ENCODE peak calls at places on chromosome 19, in four cellular contexts. P is AG09319, X is HEK293T, E is putamen. Y is an unnamed sample.

GRCh38 chr19:7831452-7831851 is 1.4 kb downstream of the EVI5L start:
- DNase-seq in P (no peak), X (peak), E (no peak), Y (no peak)

GRCh38 chr19:5691930-5692784 is 2.1 kb downstream of the RPL36 start:
- DNase-seq in P (no peak), X (no peak), E (no peak), Y (no peak)

GRCh38 chr19:5319516-5319915 is 21.1 kb downstream of the PTPRS start:
- DNase-seq in P (no peak), X (no peak), E (no peak), Y (no peak)

GRCh38 chr19:47176071-47176626 is 45.5 kb downstream of the SAE1 start:
- DNase-seq in P (no peak), X (no peak), E (no peak), Y (no peak)

GRCh38 chr19:50204811-50205675 is 1.6 kb downstream of the MYH14 start:
- DNase-seq in P (no peak), X (no peak), E (no peak), Y (no peak)

GRCh38 chr19:18364826-18365528 is 21.0 kb upstream of the GDF15 start:
- DNase-seq in P (peak), X (peak), E (peak), Y (peak)

GRCh38 chr19:9986787-9987281 is 23.5 kb downstream of the COL5A3 start:
- DNase-seq in P (peak), X (no peak), E (peak), Y (no peak)

GRCh38 chr19:49472936-49473335 is 1.1 kb upstream of the FLT3LG start:
- DNase-seq in P (no peak), X (no peak), E (no peak), Y (no peak)

GRCh38 chr19:6865849-6866248 is 21.5 kb upstream of the ADGRE1 start:
- DNase-seq in P (no peak), X (no peak), E (no peak), Y (no peak)

GRCh38 chr19:34084396-34085145 is 87.7 kb upstream of the LSM14A start:
- DNase-seq in P (no peak), X (no peak), E (no peak), Y (no peak)

GRCh38 chr19:46494115-46494935 is 1.3 kb downstream of the PNMA8B start:
- DNase-seq in P (no peak), X (no peak), E (no peak), Y (no peak)

GRCh38 chr19:35029737-35030256 is 473 bp upstream of the SCN1B start:
- DNase-seq in P (no peak), X (peak), E (no peak), Y (no peak)

GRCh38 chr19:55369651-55370304 is 485 bp downstream of the IL11 start:
- DNase-seq in P (no peak), X (peak), E (no peak), Y (peak)

GRCh38 chr19:18172331-18173053 is 1.1 kb upstream of the IFI30 start:
- DNase-seq in P (no peak), X (no peak), E (no peak), Y (no peak)

GRCh38 chr19:34330116-34330515 is 34.9 kb upstream of the GPI start:
- DNase-seq in P (no peak), X (no peak), E (no peak), Y (no peak)

GRCh38 chr19:9329999-9330398 is 6.0 kb downstream of the ZNF559 start:
- DNase-seq in P (no peak), X (no peak), E (no peak), Y (no peak)

GRCh38 chr19:42229263-42229854 is 9.2 kb downstream of the ZNF526 start:
- DNase-seq in P (no peak), X (no peak), E (no peak), Y (no peak)

GRCh38 chr19:47005164-47005641 is 14.4 kb upstream of the NPAS1 start:
- DNase-seq in P (no peak), X (no peak), E (no peak), Y (no peak)

GRCh38 chr19:54105796-54106195 is 3.1 kb downstream of the NDUFA3 start:
- DNase-seq in P (no peak), X (no peak), E (no peak), Y (no peak)

GRCh38 chr19:48489608-48490216 is 20.5 kb downstream of the CYTH2 start:
- DNase-seq in P (no peak), X (peak), E (no peak), Y (no peak)

GRCh38 chr19:6752257-6753177 is 13.0 kb downstream of the TRIP10 start:
- DNase-seq in P (no peak), X (no peak), E (no peak), Y (no peak)

GRCh38 chr19:40530091-40530901 is 46.4 kb upstream of the SHKBP1 start:
- DNase-seq in P (no peak), X (peak), E (peak), Y (no peak)

GRCh38 chr19:3270908-3271307 is 46.4 kb downstream of the CELF5 start:
- DNase-seq in P (no peak), X (peak), E (peak), Y (no peak)

GRCh38 chr19:47631681-47632446 is 22.9 kb downstream of the BICRA start:
- DNase-seq in P (no peak), X (no peak), E (no peak), Y (no peak)

GRCh38 chr19:12984143-12984627 is 11.1 kb upstream of the NFIX start:
- DNase-seq in P (no peak), X (no peak), E (no peak), Y (no peak)

GRCh38 chr19:28876604-28877123 is 336.3 kb downstream of the UQCRFS1 start:
- DNase-seq in P (no peak), X (no peak), E (no peak), Y (no peak)

GRCh38 chr19:49954092-49954825 is 6.7 kb downstream of the SIGLEC11 start:
- DNase-seq in P (peak), X (no peak), E (no peak), Y (no peak)

GRCh38 chr19:2770055-2771013 is 12.7 kb downstream of the SGTA start:
- DNase-seq in P (no peak), X (no peak), E (no peak), Y (no peak)

GRCh38 chr19:35000647-35001501 is 751 bp downstream of the GRAMD1A start:
- DNase-seq in P (no peak), X (peak), E (no peak), Y (no peak)

GRCh38 chr19:4378886-4379285 is 21.5 kb downstream of the SH3GL1 start:
- DNase-seq in P (no peak), X (no peak), E (no peak), Y (no peak)

GRCh38 chr19:11699931-11700794 is 38.6 kb downstream of the ZNF823 start:
- DNase-seq in P (peak), X (peak), E (peak), Y (peak)

GRCh38 chr19:6238643-6239281 is 41.0 kb downstream of the MLLT1 start:
- DNase-seq in P (peak), X (no peak), E (no peak), Y (no peak)

GRCh38 chr19:9735986-9736385 is 32.6 kb downstream of the ZNF846 start:
- DNase-seq in P (no peak), X (no peak), E (no peak), Y (no peak)

GRCh38 chr19:31113250-31113685 is 236.0 kb downstream of the TSHZ3 start:
- DNase-seq in P (no peak), X (no peak), E (no peak), Y (no peak)

GRCh38 chr19:33312065-33312464 is 9.7 kb upstream of the CEBPA start:
- DNase-seq in P (no peak), X (no peak), E (no peak), Y (no peak)